ENCODE peak calls at places on chromosome 10, in ten cellular contexts. P is fibroblast of the aortic adventitia, S is WTC11, B is mesothelial cell of epicardium, F is gastrocnemius medialis, Q is endodermal cell, K is fibroblast of pulmonary artery, N is mucosa of descending colon, A is ascending aorta, D is adrenal gland. G is an unnamed sample.

GRCh38 chr10:110619514-110619913 is 24.6 kb upstream of the RBM20 start:
- DNase-seq in P (no peak), S (no peak), B (no peak), F (no peak), Q (no peak), K (no peak), N (no peak), A (no peak), D (no peak), G (no peak)

GRCh38 chr10:3635248-3635647 is 149.8 kb downstream of the KLF6 start:
- DNase-seq in P (no peak), S (no peak), B (no peak), F (no peak), Q (no peak), K (no peak), N (no peak), A (no peak), D (no peak), G (no peak)

GRCh38 chr10:6722616-6723004 is 142.5 kb upstream of the PRKCQ start:
- DNase-seq in P (peak; percentile 57), S (no peak), B (no peak), F (no peak), Q (no peak), K (peak; percentile 59), N (no peak), A (no peak), D (no peak), G (no peak)

GRCh38 chr10:16828114-16828568 is 10.9 kb upstream of the RSU1 start:
- DNase-seq in P (peak; percentile 91), S (peak; percentile 54), B (peak; percentile 62), F (no peak), Q (peak; percentile 88), K (peak; percentile 90), N (no peak), A (peak; percentile 80), D (peak; percentile 69), G (no peak)

GRCh38 chr10:58264780-58265179 is 2.9 kb downstream of the IPMK start:
- DNase-seq in P (no peak), S (no peak), B (no peak), F (no peak), Q (no peak), K (no peak), N (no peak), A (no peak), D (no peak), G (no peak)

GRCh38 chr10:13831711-13832110 is 244.9 kb downstream of the PRPF18 start:
- DNase-seq in P (peak; percentile 57), S (no peak), B (no peak), F (no peak), Q (no peak), K (peak; percentile 39), N (no peak), A (no peak), D (no peak), G (no peak)

GRCh38 chr10:97318772-97319651 is at the start of gene FRAT1:
- DNase-seq in P (peak; percentile 94), S (peak; percentile 92), B (peak; percentile 94), F (peak; percentile 80), Q (peak; percentile 97), K (peak; percentile 93), N (peak; percentile 93), A (peak; percentile 93), D (peak; percentile 94), G (peak; percentile 87)

GRCh38 chr10:62527019-62527827 is 153.1 kb downstream of the ZNF365 start:
- DNase-seq in P (no peak), S (no peak), B (no peak), F (no peak), Q (no peak), K (no peak), N (peak; percentile 48), A (no peak), D (no peak), G (no peak)

DNA sequence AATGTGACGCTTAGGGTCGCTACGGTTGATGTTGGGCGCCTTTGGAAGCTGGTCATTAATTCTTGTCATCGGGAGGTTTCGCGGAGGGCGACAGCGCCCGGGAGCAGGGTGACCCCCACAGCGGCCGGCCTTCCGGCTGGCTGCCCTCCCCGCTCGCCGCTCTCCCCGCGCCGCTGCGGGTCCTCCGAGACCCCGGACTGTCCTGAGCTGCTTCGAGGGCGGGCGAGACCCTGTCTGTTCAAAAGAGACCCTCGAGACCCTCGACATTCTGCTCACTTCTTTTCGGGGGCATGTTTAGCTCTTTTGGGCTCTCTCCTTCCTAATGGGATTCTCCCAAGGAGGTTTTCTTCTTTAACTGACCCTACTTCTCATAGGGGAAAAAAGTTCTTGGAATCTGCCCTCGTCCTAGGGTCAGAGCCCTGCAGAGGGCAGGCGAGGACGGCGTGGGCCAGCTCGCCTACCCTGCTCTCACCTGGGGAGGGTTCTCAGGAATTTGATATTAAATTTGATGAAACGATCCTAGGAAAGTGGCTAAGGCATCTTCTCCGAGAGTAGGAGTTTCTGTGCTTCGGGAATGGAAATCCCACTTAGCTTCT is 257.0 kb downstream of the OTUD1 start:
- DNase-seq in P (no peak), S (peak; percentile 21), B (no peak), F (no peak), Q (peak; percentile 67), K (no peak), N (no peak), A (no peak), D (no peak), G (no peak)
- TF ChIP-seq CTCF in P (no peak), S (no peak), B (no peak), F (no peak), Q (peak; percentile 65), K (no peak), N (no peak), A (no peak), D (no peak), G (no peak)

DNA sequence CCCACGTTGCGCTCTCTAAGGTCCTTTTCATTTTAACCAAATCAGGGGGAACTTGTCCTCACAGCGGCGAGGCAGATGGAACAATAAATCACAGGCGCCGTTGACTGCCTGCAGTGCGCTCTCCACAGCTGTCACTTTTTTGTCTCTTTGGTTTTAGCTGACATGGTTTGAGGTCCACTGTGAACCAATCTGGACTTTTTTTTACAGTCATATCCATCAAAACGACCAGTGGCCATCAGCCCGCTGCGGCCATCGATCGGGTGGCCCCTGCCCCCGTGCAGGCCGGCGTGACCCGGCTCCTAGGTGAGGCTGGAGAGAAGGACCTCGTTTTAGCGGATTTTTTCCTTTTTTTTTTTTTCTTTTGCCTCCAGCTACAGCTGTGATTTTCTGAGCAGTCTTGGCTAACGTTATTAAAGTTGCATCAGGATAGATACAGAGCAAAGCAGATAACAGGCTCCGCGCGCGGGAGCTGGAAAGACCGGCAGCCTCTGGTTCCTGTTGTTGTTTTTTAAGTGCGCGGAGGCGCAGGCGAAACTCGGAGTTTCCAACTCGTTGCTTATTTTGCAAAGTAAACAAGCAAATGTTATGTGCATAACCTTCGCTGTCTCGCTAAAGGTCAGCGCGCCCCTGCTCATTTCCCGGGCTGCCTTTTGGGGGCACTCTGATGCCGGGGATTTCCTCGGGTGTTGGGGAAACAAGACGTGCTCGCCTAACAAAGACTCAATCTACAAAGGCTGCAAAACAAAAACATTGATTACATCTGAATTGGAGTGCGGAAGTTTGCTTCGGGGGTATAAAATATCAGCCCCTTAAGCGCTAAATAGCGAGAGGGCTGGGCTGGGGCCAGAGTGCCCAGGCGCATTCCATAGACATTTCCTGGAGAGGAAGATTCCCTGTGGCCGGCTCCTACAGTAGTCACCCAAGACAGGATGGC is 414.9 kb upstream of the MKI67 start:
- DNase-seq in P (no peak), S (peak; percentile 82), B (peak; percentile 54), F (no peak), Q (peak; percentile 87), K (no peak), N (no peak), A (no peak), D (no peak), G (no peak)
- TF ChIP-seq CTCF in P (no peak), S (no peak), B (no peak), F (no peak), Q (peak; percentile 40), K (no peak), N (no peak), A (no peak), D (no peak), G (no peak)

GRCh38 chr10:35594115-35594849 is 10.9 kb upstream of the GJD4 start:
- DNase-seq in P (no peak), S (peak; percentile 45), B (no peak), F (no peak), Q (peak; percentile 80), K (no peak), N (no peak), A (no peak), D (no peak), G (no peak)

GRCh38 chr10:35592421-35592820 is 12.7 kb upstream of the GJD4 start:
- DNase-seq in P (no peak), S (no peak), B (no peak), F (no peak), Q (no peak), K (no peak), N (no peak), A (no peak), D (no peak), G (no peak)

GRCh38 chr10:35600193-35600592 is 4.9 kb upstream of the GJD4 start:
- DNase-seq in P (no peak), S (no peak), B (no peak), F (no peak), Q (peak; percentile 59), K (peak; percentile 16), N (no peak), A (no peak), D (no peak), G (no peak)

GRCh38 chr10:35595106-35595505 is 10.0 kb upstream of the GJD4 start:
- DNase-seq in P (no peak), S (no peak), B (no peak), F (no peak), Q (peak; percentile 25), K (no peak), N (no peak), A (no peak), D (no peak), G (no peak)

GRCh38 chr10:35598379-35598778 is 6.8 kb upstream of the GJD4 start:
- DNase-seq in P (no peak), S (peak; percentile 20), B (no peak), F (no peak), Q (peak; percentile 69), K (peak; percentile 27), N (no peak), A (no peak), D (no peak), G (no peak)
- TF ChIP-seq CTCF in P (peak; percentile 51), S (no peak), B (no peak), F (no peak), Q (peak; percentile 74), K (peak; percentile 63), N (no peak), A (peak; percentile 13), D (peak; percentile 16), G (no peak)

GRCh38 chr10:93061594-93062498 is 1.2 kb downstream of the CYP26C1 start:
- DNase-seq in P (peak; percentile 30), S (no peak), B (no peak), F (no peak), Q (no peak), K (peak; percentile 33), N (no peak), A (no peak), D (no peak), G (no peak)

GRCh38 chr10:93060887-93061593 is 442 bp downstream of the CYP26C1 start:
- DNase-seq in P (no peak), S (no peak), B (no peak), F (no peak), Q (no peak), K (no peak), N (no peak), A (no peak), D (no peak), G (no peak)

GRCh38 chr10:93063977-93064660 is 3.5 kb downstream of the CYP26C1 start:
- DNase-seq in P (no peak), S (no peak), B (no peak), F (no peak), Q (no peak), K (no peak), N (no peak), A (no peak), D (no peak), G (no peak)

GRCh38 chr10:93063217-93063976 is 2.8 kb downstream of the CYP26C1 start:
- DNase-seq in P (no peak), S (no peak), B (no peak), F (no peak), Q (no peak), K (no peak), N (no peak), A (no peak), D (no peak), G (no peak)

DNA sequence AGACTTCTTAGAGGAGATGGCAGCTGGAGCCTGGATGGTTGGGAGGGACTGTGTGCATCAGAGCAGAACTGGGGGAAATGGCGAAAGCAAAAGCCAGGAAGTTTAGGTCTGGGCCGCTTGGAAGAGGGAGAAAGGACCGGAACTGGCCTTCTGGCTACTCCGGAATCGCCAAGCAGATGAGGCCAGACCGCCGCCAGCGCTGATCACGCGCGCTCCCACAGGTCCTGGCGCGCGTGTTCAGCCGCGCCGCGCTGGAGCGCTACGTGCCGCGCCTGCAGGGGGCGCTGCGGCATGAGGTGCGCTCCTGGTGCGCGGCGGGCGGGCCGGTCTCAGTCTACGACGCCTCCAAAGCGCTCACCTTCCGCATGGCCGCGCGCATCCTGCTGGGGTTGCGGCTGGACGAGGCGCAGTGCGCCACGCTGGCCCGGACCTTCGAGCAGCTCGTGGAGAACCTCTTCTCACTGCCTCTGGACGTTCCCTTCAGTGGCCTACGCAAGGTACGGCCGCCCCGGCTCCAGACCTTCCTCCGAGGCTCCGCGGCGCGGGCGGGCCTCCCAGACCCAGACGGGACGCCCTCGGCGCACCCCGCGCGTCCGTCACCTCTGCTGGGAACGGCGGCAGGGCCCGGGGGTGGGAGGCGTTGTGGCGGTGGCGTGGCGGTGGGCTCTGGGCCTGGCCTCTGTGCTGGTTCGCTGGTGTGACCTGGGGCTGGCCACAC is 2.1 kb downstream of the CYP26C1 start:
- DNase-seq in P (peak; percentile 45), S (peak; percentile 70), B (no peak), F (no peak), Q (peak; percentile 88), K (peak; percentile 56), N (peak; percentile 58), A (no peak), D (no peak), G (no peak)
- TF ChIP-seq CTCF in P (peak; percentile 41), S (peak; percentile 86), B (peak; percentile 70), F (peak; percentile 5), Q (peak; percentile 97), K (peak; percentile 11), N (peak; percentile 42), A (no peak), D (no peak), G (no peak)

G was measured in omental fat pad.